ENCODE peak calls at places on chromosomes 6 and 20, in six cellular contexts. V is CD4-positive, alpha-beta T cell; B is GM23248; O is tibial nerve; S is mammary epithelial cell; W is K562. M is an unnamed sample. For H3K27me3, the result is how much of the 10 kb centered on the place peaks cover.

GRCh38 chr6:107264357-107264831 is 149.1 kb upstream of the BEND3 start:
- DNase-seq in V (no peak), B (peak), O (no peak), S (peak), W (no peak), M (peak)

GRCh38 chr6:53611342-53611741 is 54.2 kb downstream of the KLHL31 start:
- DNase-seq in V (no peak), B (no peak), O (no peak), S (peak), W (no peak), M (peak)

GRCh38 chr6:43699564-43700186 is 12.1 kb upstream of the MRPS18A start:
- DNase-seq in V (no peak), B (peak), O (no peak), S (no peak), W (no peak), M (no peak)

GRCh38 chr20:53943522-53944291 is 126.7 kb downstream of the BCAS1 start:
- DNase-seq in V (no peak), B (peak), O (no peak), S (no peak), W (peak), M (no peak)

GRCh38 chr6:150987371-150987828 is 121.9 kb downstream of the MTHFD1L start:
- DNase-seq in V (no peak), B (no peak), O (no peak), S (peak), W (no peak), M (no peak)

GRCh38 chr20:56606174-56606945 is 22.7 kb upstream of the TFAP2C start:
- DNase-seq in V (no peak), B (no peak), O (no peak), S (peak), W (no peak), M (no peak)

GRCh38 chr20:25321262-25321831 is 69.3 kb downstream of the ABHD12 start:
- DNase-seq in V (no peak), B (peak), O (no peak), S (no peak), W (no peak), M (no peak)

GRCh38 chr6:158642097-158642601 is 2.4 kb downstream of the DYNLT1 start:
- DNase-seq in V (no peak), B (peak), O (no peak), S (peak), W (no peak), M (peak)

GRCh38 chr6:152316024-152316423 is 321.1 kb downstream of the SYNE1 start:
- DNase-seq in V (no peak), B (peak), O (peak), S (no peak), W (no peak), M (peak)

GRCh38 chr20:11274137-11274536 is 600.3 kb upstream of the JAG1 start:
- DNase-seq in V (no peak), B (peak), O (peak), S (peak), W (peak), M (peak)

GRCh38 chr6:95530176-95530799 is 47.0 kb upstream of the MANEA start:
- DNase-seq in V (no peak), B (no peak), O (no peak), S (no peak), W (no peak), M (no peak)

GRCh38 chr6:78476561-78476960 is 390.8 kb upstream of the IRAK1BP1 start:
- DNase-seq in V (no peak), B (no peak), O (no peak), S (no peak), W (no peak), M (no peak)

GRCh38 chr6:11496152-11497060 is 41.1 kb upstream of the TMEM170B start:
- DNase-seq in V (peak), B (peak), O (peak), S (peak), W (peak), M (peak)

GRCh38 chr20:21981607-21982344 is 276.3 kb downstream of the PAX1 start:
- DNase-seq in V (no peak), B (peak), O (peak), S (no peak), W (no peak), M (peak)

GRCh38 chr20:53003420-53003819 is 31.3 kb downstream of the TSHZ2 start:
- DNase-seq in V (no peak), B (peak), O (no peak), S (no peak), W (no peak), M (peak)

GRCh38 chr6:6872924-6873344 is 234.8 kb upstream of the RREB1 start:
- DNase-seq in V (no peak), B (no peak), O (no peak), S (no peak), W (peak), M (no peak)

GRCh38 chr6:143555071-143555492 is 43.6 kb upstream of the FUCA2 start:
- DNase-seq in V (no peak), B (no peak), O (no peak), S (no peak), W (peak), M (peak)

DNA sequence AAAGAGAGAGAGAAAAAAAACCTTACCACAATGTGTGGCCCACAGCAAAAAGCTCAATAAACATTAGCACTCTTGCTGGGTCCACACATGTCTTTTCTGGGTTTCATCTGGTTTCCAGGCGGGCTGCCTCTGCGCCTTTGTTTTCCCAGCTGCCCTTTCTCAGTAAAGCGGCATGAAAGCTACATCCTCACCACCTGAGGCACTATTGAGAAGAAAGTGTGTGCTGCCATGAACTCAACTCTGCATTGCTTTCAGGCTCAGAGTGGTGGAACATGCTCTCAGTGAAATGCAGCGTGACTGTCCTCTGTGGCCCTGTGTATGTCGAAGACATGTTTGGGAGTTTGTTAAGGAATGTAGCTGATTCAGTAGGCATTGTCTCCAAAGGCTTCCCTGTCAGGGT is 102.3 kb downstream of the LYRM2 start:
- DNase-seq in V (no peak), B (no peak), O (peak), S (no peak), W (peak), M (no peak)
- H3K27me3 ChIP-seq in V (under half), B (under half), O (under half), S (under half), W (under half), M (under half)

GRCh38 chr6:109964949-109965348 is 13.2 kb upstream of the GPR6 start:
- DNase-seq in V (no peak), B (no peak), O (no peak), S (no peak), W (no peak), M (no peak)
- H3K27me3 ChIP-seq in V (under half), B (under half), O (under half), S (under half), W (under half), M (under half)

GRCh38 chr6:30461055-30461454 is 28.3 kb upstream of the HLA-E start:
- DNase-seq in V (no peak), B (no peak), O (no peak), S (no peak), W (no peak), M (no peak)

GRCh38 chr6:30463242-30463641 is 26.1 kb upstream of the HLA-E start:
- DNase-seq in V (no peak), B (no peak), O (no peak), S (no peak), W (no peak), M (no peak)

GRCh38 chr6:30462482-30462881 is 26.8 kb upstream of the HLA-E start:
- DNase-seq in V (no peak), B (no peak), O (no peak), S (no peak), W (no peak), M (no peak)

GRCh38 chr6:30463651-30464618 is 25.4 kb upstream of the HLA-E start:
- DNase-seq in V (peak), B (peak), O (no peak), S (peak), W (no peak), M (peak)

DNA sequence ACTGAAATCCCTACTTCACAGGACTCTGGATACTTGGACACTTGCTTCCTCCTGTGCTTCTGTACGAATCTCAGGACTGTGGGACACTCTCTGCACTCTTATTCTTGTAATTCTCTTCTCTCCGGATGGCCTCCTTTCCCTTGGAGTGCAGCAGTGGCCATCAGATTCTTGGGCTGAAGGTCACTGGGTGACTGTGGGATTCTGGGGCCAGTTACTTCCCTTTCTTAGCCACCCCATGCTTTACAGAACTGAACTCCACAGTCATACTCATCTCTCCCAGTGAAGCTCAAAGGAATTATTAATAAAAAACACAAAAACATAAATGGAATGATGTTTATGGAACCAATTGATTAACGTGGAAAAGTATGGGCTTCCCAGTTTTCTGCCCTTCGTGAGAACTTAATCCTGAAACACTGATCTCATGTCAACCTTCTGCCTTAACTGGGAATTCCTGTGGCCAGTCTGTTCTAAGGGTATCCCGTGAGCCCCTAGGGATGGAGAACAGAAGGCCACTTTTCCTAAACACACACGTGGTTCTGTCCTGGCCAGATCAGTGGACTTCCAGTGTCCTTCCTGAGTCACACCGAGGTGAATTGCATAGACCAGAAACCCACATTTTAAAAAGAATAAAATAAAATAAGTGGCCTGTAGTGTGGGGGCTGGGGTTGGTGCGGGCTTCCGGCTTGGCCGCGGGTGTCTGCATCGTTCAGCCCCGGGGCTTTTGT is 23.6 kb upstream of the HLA-E start:
- DNase-seq in V (no peak), B (peak), O (no peak), S (no peak), W (no peak), M (no peak)
- H3K27me3 ChIP-seq in V (half or more), B (half or more), O (half or more), S (under half), W (half or more), M (half or more)

DNA sequence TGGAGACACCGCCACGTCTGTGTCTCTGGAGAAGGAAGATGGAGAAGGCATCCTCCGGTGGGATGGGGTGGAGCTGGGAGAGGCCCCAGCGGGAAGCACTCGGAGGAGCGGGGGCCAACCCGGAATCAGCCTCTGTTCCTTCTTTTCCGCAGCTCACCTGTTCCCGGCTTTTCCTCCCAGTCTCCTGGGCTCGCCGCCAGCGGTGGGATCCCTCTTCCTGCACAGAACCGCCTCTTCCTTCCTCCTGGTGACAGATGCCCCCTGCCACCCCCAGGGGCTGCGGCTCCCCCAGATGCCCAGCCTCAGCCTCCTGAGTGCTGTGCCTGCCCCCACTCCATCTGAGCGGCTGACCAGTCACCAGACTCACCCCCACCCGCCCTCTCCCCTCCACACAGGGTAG is 23.3 kb downstream of the RAMACL start:
- DNase-seq in V (no peak), B (no peak), O (no peak), S (no peak), W (no peak), M (no peak)
- H3K27me3 ChIP-seq in V (under half), B (under half), O (under half), S (under half), W (half or more), M (under half)

GRCh38 chr20:37676440-37676839 is 17.4 kb upstream of the CTNNBL1 start:
- DNase-seq in V (no peak), B (no peak), O (no peak), S (no peak), W (no peak), M (no peak)

GRCh38 chr20:37680420-37680819 is 13.4 kb upstream of the CTNNBL1 start:
- DNase-seq in V (no peak), B (peak), O (no peak), S (peak), W (no peak), M (no peak)

GRCh38 chr20:37677969-37678610 is 15.7 kb upstream of the CTNNBL1 start:
- DNase-seq in V (no peak), B (no peak), O (no peak), S (no peak), W (no peak), M (no peak)

GRCh38 chr20:37686762-37687477 is 6.9 kb upstream of the CTNNBL1 start:
- DNase-seq in V (no peak), B (peak), O (no peak), S (peak), W (no peak), M (peak)

DNA sequence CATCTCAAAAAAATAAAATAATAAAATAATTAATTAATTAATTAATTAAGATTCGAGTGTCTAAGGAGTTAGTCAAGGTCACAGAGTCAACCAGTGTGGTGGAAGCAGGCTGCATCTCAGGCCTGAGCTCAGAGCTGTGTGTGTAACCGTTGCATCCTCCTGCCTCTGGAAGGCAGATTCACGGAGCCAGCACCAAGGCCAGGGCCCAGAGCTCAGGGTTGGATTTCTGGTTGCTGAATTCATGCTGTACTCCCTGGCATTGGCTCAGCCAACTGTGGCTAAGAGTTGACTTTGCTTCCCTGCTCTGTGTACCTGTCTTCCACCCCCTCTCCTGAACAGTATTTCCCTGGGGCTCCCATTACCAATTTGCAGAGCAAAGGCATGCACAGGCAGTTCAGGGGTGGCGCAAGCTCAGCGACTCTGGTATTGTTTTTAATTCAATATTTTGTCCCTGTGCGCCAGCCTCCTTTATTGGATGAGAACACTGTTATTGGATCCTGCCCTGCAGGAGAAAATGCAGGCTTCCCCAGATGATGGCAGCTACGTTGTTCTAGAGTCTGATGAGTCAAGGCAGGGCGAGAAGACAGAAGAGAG is 12.3 kb upstream of the CTNNBL1 start:
- DNase-seq in V (no peak), B (no peak), O (no peak), S (no peak), W (no peak), M (no peak)
- H3K27me3 ChIP-seq in V (under half), B (under half), O (under half), S (under half), W (under half), M (under half)

GRCh38 chr6:45423111-45423900 is 45.6 kb upstream of the SUPT3H start:
- DNase-seq in V (peak), B (peak), O (no peak), S (peak), W (no peak), M (no peak)
- H3K27me3 ChIP-seq in V (under half), B (under half), O (under half), S (under half), W (under half), M (under half)

GRCh38 chr20:45470939-45471338 is 1.4 kb downstream of the WFDC2 start:
- DNase-seq in V (no peak), B (peak), O (no peak), S (no peak), W (peak), M (no peak)
- H3K27me3 ChIP-seq in V (half or more), B (half or more), O (under half), S (under half), W (under half), M (under half)

GRCh38 chr6:76003115-76003514 is 69.3 kb downstream of the IMPG1 start:
- DNase-seq in V (no peak), B (no peak), O (no peak), S (no peak), W (no peak), M (no peak)
- H3K27me3 ChIP-seq in V (under half), B (under half), O (under half), S (under half), W (under half), M (under half)

DNA sequence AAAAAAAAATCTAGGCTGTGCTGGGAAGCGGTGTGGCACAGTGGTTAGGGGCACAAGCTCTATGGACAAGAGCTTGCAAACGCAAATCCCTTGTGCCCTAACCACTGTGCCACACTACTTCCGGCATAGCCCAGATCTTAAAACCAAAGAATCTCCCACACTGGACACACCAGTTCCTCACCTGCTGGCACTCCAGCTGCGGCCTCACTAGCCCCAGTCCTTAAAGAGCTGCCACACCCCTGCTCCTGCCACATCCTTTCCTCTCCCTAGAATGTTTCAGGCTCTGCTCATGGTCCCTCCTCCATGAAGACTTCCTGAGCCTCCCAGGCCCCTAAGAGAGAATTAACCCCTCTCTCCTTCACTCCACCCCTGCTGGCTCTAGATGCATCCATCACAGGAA is 71.8 kb upstream of the SRSF6 start:
- DNase-seq in V (no peak), B (no peak), O (no peak), S (no peak), W (no peak), M (no peak)
- H3K27me3 ChIP-seq in V (under half), B (under half), O (under half), S (under half), W (under half), M (under half)